ENCODE peak calls at places on chromosome 1, in five cellular contexts. V, N, F, T and Z are unnamed samples.

GRCh38 chr1:245467804-245468203 is 313.0 kb downstream of the KIF26B start:
- DNase-seq in F (no peak), V (no peak), N (no peak), T (no peak), Z (no peak)

GRCh38 chr1:167981933-167982332 is 45.1 kb upstream of the MPC2 start:
- DNase-seq in V (no peak), N (no peak), F (no peak), T (no peak), Z (no peak)

GRCh38 chr1:98110674-98111073 is 189.8 kb upstream of the DPYD start:
- DNase-seq in F (no peak), V (no peak), T (no peak), N (no peak), Z (no peak)

GRCh38 chr1:30687886-30688285 is 35.5 kb downstream of the MATN1 start:
- DNase-seq in T (no peak), F (no peak), N (no peak), V (no peak), Z (no peak)

GRCh38 chr1:175742790-175743459 is 470 bp downstream of the TNR start:
- DNase-seq in F (peak; percentile 24), V (no peak), T (peak; percentile 59), N (no peak), Z (peak; percentile 44)

GRCh38 chr1:27979151-27979858 is 19.5 kb downstream of the XKR8 start:
- DNase-seq in V (peak; percentile 52), F (peak; percentile 34), T (no peak), N (no peak), Z (peak; percentile 65)

GRCh38 chr1:115596080-115596795 is 45.5 kb upstream of the VANGL1 start:
- DNase-seq in V (no peak), F (no peak), T (no peak), N (no peak), Z (no peak)

GRCh38 chr1:15218287-15219279 is 28.4 kb upstream of the FHAD1 start:
- DNase-seq in T (no peak), N (no peak), F (no peak), V (no peak), Z (peak; percentile 61)

GRCh38 chr1:173525936-173526335 is 48.8 kb downstream of the PRDX6 start:
- DNase-seq in F (no peak), N (no peak), V (no peak), T (no peak), Z (no peak)

GRCh38 chr1:15098366-15099125 is 55.0 kb upstream of the TMEM51 start:
- DNase-seq in F (no peak), N (no peak), T (no peak), V (no peak), Z (no peak)

GRCh38 chr1:67503974-67504373 is 73.8 kb upstream of the SERBP1 start:
- DNase-seq in N (no peak), T (no peak), V (no peak), F (no peak), Z (no peak)

GRCh38 chr1:212554401-212554800 is 54.2 kb upstream of the ATF3 start:
- DNase-seq in F (no peak), T (no peak), V (no peak), N (no peak), Z (no peak)

GRCh38 chr1:22814176-22815042 is 103.8 kb downstream of the EPHB2 start:
- DNase-seq in F (no peak), V (no peak), T (no peak), N (no peak), Z (no peak)

GRCh38 chr1:13832536-13832935 is 132.5 kb downstream of the PRDM2 start:
- DNase-seq in N (no peak), T (no peak), V (no peak), F (no peak), Z (no peak)

GRCh38 chr1:30191154-30191702 is 532.2 kb downstream of the MATN1 start:
- DNase-seq in F (peak; percentile 56), T (no peak), V (no peak), N (no peak), Z (no peak)

GRCh38 chr1:170668301-170668789 is 4.4 kb downstream of the PRRX1 start:
- DNase-seq in T (no peak), V (no peak), F (no peak), N (no peak), Z (no peak)

GRCh38 chr1:191034126-191034525 is 556.5 kb upstream of the BRINP3 start:
- DNase-seq in V (no peak), T (no peak), F (no peak), N (no peak), Z (no peak)

GRCh38 chr1:184764483-184764882 is 9.8 kb upstream of the EDEM3 start:
- DNase-seq in F (no peak), N (no peak), V (no peak), T (no peak), Z (no peak)

GRCh38 chr1:198620951-198621824 is 17.7 kb upstream of the PTPRC start:
- DNase-seq in V (peak; percentile 66), T (no peak), N (peak; percentile 24), F (no peak), Z (peak; percentile 96)

GRCh38 chr1:209576392-209576791 is 7.1 kb upstream of the CAMK1G start:
- DNase-seq in N (no peak), V (no peak), T (peak; percentile 60), F (no peak), Z (no peak)

GRCh38 chr1:12464627-12465056 is 153.4 kb downstream of the DHRS3 start:
- DNase-seq in N (no peak), T (no peak), V (no peak), F (no peak), Z (no peak)

GRCh38 chr1:230073371-230074035 is 6.5 kb downstream of the GALNT2 start:
- DNase-seq in N (no peak), T (no peak), V (no peak), F (peak; percentile 46), Z (no peak)

GRCh38 chr1:155424091-155424490 is 103.4 kb downstream of the RUSC1 start:
- DNase-seq in V (no peak), N (no peak), T (no peak), F (no peak), Z (no peak)

GRCh38 chr1:15691434-15692032 is 7.4 kb downstream of the PLEKHM2 start:
- DNase-seq in F (no peak), T (no peak), V (no peak), N (no peak), Z (no peak)

GRCh38 chr1:15261155-15262002 is 14.4 kb downstream of the FHAD1 start:
- DNase-seq in T (no peak), F (no peak), V (peak; percentile 53), N (no peak), Z (peak; percentile 89)

GRCh38 chr1:204282801-204283200 is 69.0 kb upstream of the GOLT1A start:
- DNase-seq in T (no peak), N (no peak), F (no peak), V (no peak), Z (no peak)

GRCh38 chr1:16956775-16957174 is 23.6 kb downstream of the MFAP2 start:
- DNase-seq in N (no peak), F (no peak), V (no peak), T (no peak), Z (no peak)

GRCh38 chr1:54259546-54259945 is 59.6 kb downstream of the MRPL37 start:
- DNase-seq in F (no peak), V (no peak), N (no peak), T (no peak), Z (no peak)

GRCh38 chr1:170664283-170664827 is 424 bp downstream of the PRRX1 start:
- DNase-seq in T (peak; percentile 54), N (no peak), V (no peak), F (peak; percentile 24), Z (no peak)

GRCh38 chr1:244276646-244277045 is 175.1 kb downstream of the ADSS2 start:
- DNase-seq in T (no peak), V (no peak), N (no peak), F (no peak), Z (no peak)

GRCh38 chr1:54474500-54475235 is 68.5 kb upstream of the SSBP3 start:
- DNase-seq in T (peak; percentile 75), F (no peak), N (no peak), V (no peak), Z (no peak)